ENCODE peak calls at places on chromosomes 12 and 14, in ten cellular contexts. N, J, X, H, U, P, D, V, I and T are unnamed samples.

GRCh38 chr12:52783563-52784316 is 6.6 kb upstream of the KRT76 start:
- DNase-seq in H (no peak), D (no peak), I (no peak), U (no peak), J (no peak), N (no peak), P (no peak), X (no peak), V (no peak), T (no peak)

GRCh38 chr14:63993992-63994391 is 141.2 kb downstream of the SYNE2 start:
- DNase-seq in H (no peak), V (no peak), N (no peak), U (peak), X (no peak), I (no peak), D (no peak), J (no peak), P (no peak), T (no peak)

GRCh38 chr12:2053675-2054070 is 886 bp downstream of the CACNA1C start:
- DNase-seq in V (no peak), P (no peak), D (no peak), J (no peak), U (no peak), H (peak), X (peak), I (no peak), N (peak), T (no peak)

GRCh38 chr14:56004807-56005579 is 113.2 kb upstream of the PELI2 start:
- DNase-seq in I (peak), U (no peak), H (no peak), J (no peak), X (peak), N (peak), D (no peak), P (peak), V (no peak), T (no peak)

GRCh38 chr12:57476162-57476992 is 3.3 kb downstream of the ARHGAP9 start:
- DNase-seq in I (no peak), U (no peak), P (no peak), D (no peak), H (no peak), V (no peak), X (no peak), J (peak), N (no peak), T (no peak)

GRCh38 chr14:55625481-55625880 is 45.5 kb downstream of the KTN1 start:
- DNase-seq in V (no peak), U (no peak), D (no peak), I (no peak), X (no peak), P (no peak), H (no peak), J (no peak), N (no peak), T (no peak)

GRCh38 chr12:130194154-130194553 is 31.9 kb downstream of the FZD10 start:
- DNase-seq in H (no peak), I (no peak), J (no peak), D (no peak), P (no peak), U (no peak), X (no peak), N (no peak), V (no peak), T (no peak)

GRCh38 chr12:93174048-93174447 is 203.7 kb upstream of the NUDT4 start:
- DNase-seq in U (no peak), D (no peak), X (peak), V (no peak), J (no peak), I (no peak), P (no peak), N (peak), H (no peak), T (no peak)

GRCh38 chr12:118330421-118331018 is 42.2 kb downstream of the TAOK3 start:
- DNase-seq in H (no peak), V (peak), P (peak), U (no peak), D (no peak), J (no peak), I (no peak), X (peak), N (no peak), T (no peak)

GRCh38 chr14:58731465-58732330 is 93.9 kb downstream of the DACT1 start:
- DNase-seq in D (no peak), V (peak), P (peak), J (no peak), N (no peak), H (no peak), U (peak), X (peak), I (peak), T (no peak)

GRCh38 chr12:99213047-99213446 is 434.5 kb upstream of the GARIN6 start:
- DNase-seq in V (no peak), I (no peak), N (no peak), H (no peak), U (no peak), X (no peak), P (no peak), D (no peak), J (no peak), T (no peak)

GRCh38 chr14:68780358-68781160 is 12.3 kb downstream of the ZFP36L1 start:
- DNase-seq in H (peak), U (no peak), I (no peak), P (no peak), D (peak), N (peak), V (no peak), J (peak), X (peak), T (no peak)

GRCh38 chr14:72451081-72451972 is 442.6 kb downstream of the DPF3 start:
- DNase-seq in N (no peak), V (peak), H (no peak), X (no peak), U (no peak), P (no peak), I (no peak), D (no peak), J (peak), T (no peak)

GRCh38 chr12:26121841-26122680 is 2.8 kb downstream of the BHLHE41 start:
- DNase-seq in N (no peak), P (no peak), J (peak), I (no peak), V (peak), U (no peak), D (no peak), X (no peak), H (peak), T (no peak)

GRCh38 chr12:3140284-3140683 is 63.1 kb downstream of the TSPAN9 start:
- DNase-seq in X (no peak), I (no peak), U (no peak), D (no peak), V (no peak), N (no peak), H (no peak), P (no peak), J (no peak), T (no peak)

GRCh38 chr14:25006961-25007795 is 42.8 kb downstream of the STXBP6 start:
- DNase-seq in N (peak), I (peak), V (peak), D (no peak), H (no peak), U (peak), P (peak), X (peak), J (no peak), T (no peak)

GRCh38 chr14:25003537-25003936 is 46.4 kb downstream of the STXBP6 start:
- DNase-seq in U (no peak), V (peak), D (no peak), I (no peak), N (peak), P (no peak), J (no peak), H (no peak), X (peak), T (no peak)

GRCh38 chr14:25006031-25006430 is 43.9 kb downstream of the STXBP6 start:
- DNase-seq in U (no peak), J (no peak), H (no peak), N (no peak), D (no peak), X (no peak), V (no peak), P (no peak), I (no peak), T (no peak)

GRCh38 chr14:25001096-25001982 is 48.6 kb downstream of the STXBP6 start:
- DNase-seq in H (no peak), X (peak), N (no peak), V (peak), J (no peak), U (no peak), P (no peak), I (no peak), D (no peak), T (no peak)

DNA sequence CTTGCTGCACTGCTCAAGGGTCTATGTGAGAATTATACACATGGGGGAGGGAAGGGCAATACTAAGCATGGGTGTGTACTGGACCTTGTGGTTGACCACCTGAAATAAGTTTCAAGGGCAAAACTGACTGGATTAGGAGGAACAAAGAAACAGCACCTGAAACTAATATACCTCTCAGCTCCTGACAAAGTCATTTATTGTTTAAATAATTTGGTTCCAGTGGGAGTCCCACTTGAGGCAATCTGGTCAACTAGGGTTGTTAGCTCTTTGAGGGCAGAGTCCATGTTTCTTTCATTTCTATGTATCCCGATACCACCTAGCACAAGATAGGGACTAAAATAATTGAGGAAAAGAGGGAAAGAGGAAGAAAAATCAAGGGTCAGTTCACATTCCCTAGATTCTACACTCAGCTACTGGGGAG is 45.5 kb downstream of the STXBP6 start:
- DNase-seq in J (no peak), V (no peak), P (no peak), N (no peak), D (no peak), U (no peak), I (no peak), X (no peak), H (no peak), T (no peak)
- TF ChIP-seq CTCF in J (no peak), V (no peak), P (no peak), N (no peak), D (no peak), U (no peak), I (no peak), X (no peak), H (no peak), T (no peak)

GRCh38 chr14:70036665-70037064 is 152.1 kb downstream of the SLC8A3 start:
- DNase-seq in D (no peak), I (no peak), U (no peak), N (no peak), V (no peak), J (no peak), H (no peak), P (no peak), X (no peak), T (no peak)
- TF ChIP-seq CTCF in D (peak), I (no peak), U (no peak), N (no peak), V (peak), J (no peak), H (no peak), P (no peak), X (peak), T (peak)

DNA sequence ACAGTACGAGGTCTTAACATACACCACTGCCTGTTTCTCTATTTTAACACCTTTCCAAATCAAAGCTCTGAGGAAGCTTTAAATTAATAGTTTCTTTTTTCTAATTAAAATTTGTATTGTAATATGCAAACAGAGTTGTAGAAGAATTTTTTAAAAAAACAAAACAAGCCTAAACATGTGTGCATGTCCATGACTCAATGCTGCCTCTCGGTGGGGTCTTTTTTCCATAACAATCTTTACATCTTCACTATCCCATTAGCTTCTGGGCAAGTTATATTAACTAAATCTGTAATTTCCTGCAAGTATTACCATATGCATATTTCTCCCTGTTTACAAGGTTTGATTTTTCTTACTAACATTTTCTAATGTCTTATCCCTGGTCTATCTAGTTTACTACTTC is 143.9 kb upstream of the NAV3 start:
- DNase-seq in X (no peak), D (no peak), P (no peak), U (no peak), H (no peak), V (peak), N (no peak), J (no peak), I (no peak), T (no peak)
- TF ChIP-seq CTCF in X (peak), D (peak), P (peak), U (no peak), H (no peak), V (peak), N (no peak), J (no peak), I (no peak), T (peak)

GRCh38 chr12:6570264-6570887 is 2.3 kb upstream of the NOP2 start:
- DNase-seq in N (no peak), V (peak), I (peak), U (peak), P (no peak), D (no peak), X (no peak), J (no peak), H (peak), T (peak)

GRCh38 chr12:6567112-6567680 is 895 bp downstream of the NOP2 start:
- DNase-seq in N (no peak), X (no peak), J (no peak), P (no peak), D (no peak), U (no peak), V (no peak), H (no peak), I (peak), T (no peak)

GRCh38 chr12:6569312-6569711 is 1.2 kb upstream of the NOP2 start:
- DNase-seq in I (no peak), V (no peak), J (no peak), P (no peak), N (no peak), D (no peak), X (no peak), U (no peak), H (no peak), T (no peak)

GRCh38 chr12:6569786-6570185 is 1.7 kb upstream of the NOP2 start:
- DNase-seq in H (no peak), N (no peak), J (no peak), X (no peak), D (no peak), P (no peak), U (no peak), I (no peak), V (no peak), T (no peak)

DNA sequence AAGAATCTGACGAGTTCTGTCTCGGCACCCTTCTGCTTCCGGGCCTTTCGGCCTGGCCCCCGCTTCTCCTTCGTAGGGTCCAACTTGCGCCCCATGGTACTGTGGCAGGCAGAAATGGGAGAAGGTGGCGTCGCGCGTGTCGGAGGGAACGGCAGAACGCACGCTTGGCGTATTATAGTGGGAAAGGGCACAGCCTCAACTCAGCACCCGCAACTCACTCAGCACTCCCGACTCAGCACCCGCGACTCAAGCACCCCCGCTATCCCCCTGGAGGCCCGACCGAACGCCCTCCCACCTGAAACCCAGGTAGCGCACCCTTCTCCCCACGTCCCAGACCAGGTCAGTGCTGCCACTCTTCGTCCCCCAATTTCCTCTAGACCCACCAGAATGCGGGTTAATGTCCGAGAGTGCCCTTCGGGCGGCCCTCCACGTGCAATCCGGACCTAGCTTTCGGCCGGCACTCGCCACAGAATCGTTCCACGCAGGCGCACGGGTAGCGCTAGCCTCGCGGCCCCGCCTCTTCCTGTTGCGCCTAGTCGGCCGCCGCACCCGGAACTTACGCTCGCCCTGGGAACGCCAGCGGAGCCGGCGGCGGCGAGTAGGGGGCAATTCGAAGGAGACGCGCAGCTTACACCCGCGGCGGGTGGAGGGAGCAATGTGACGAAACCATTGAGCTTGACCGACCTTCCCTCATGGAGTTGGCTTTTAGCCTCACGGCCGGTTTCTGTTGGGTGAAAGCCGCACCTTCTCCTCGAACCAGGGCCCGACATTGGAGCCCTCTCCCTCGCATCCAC is at the start of gene NOP2:
- DNase-seq in U (peak), V (peak), X (peak), P (no peak), N (peak), D (peak), H (peak), I (peak), J (peak), T (peak)
- TF ChIP-seq CTCF in U (no peak), V (no peak), X (peak), P (no peak), N (no peak), D (no peak), H (no peak), I (no peak), J (no peak), T (no peak)

DNA sequence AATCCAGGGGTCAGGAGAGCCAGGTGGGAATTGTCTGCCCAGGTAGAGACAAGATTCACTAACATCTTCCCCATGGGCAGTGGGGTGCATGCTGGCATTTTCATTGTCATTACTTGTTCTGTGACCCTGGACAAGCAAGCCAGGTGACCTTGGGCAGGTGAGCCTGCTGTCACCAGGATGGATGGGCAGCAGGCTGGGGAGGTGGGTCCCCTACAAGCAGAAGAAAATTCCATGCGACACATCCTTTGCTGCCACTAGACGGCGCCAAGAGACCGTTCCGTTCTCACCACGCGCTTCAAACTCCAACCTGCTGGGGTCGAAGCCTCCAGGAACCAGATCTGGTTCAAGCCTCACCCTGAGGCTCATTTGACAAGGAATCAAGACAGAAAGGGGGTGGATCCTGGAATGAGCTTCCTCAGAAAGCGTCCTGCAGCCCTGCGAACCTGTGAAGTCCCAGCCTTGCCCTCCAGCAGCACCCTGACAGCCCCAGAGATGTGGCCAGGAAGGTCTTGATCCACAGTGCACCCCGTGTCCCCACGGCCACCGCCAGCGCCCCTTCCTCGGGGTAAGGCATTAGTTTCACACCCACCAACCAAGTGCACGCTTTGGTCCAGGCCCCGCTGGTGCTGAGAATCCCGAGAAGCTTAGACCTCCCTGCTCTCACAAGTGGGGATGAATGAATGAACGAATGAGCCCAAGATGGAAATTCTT is 3.2 kb upstream of the DYNC1H1 start:
- DNase-seq in I (peak), V (peak), X (peak), D (peak), J (peak), U (peak), N (peak), H (peak), P (no peak), T (peak)
- TF ChIP-seq CTCF in I (peak), V (peak), X (peak), D (peak), J (peak), U (peak), N (peak), H (peak), P (peak), T (peak)

GRCh38 chr12:119959435-119959834 is 29.6 kb upstream of the BICDL1 start:
- DNase-seq in D (no peak), N (no peak), J (no peak), P (no peak), X (no peak), H (no peak), U (no peak), V (no peak), I (no peak), T (no peak)

GRCh38 chr12:119957135-119957534 is 31.9 kb upstream of the BICDL1 start:
- DNase-seq in J (no peak), U (no peak), H (no peak), N (no peak), P (no peak), V (no peak), D (no peak), I (no peak), X (no peak), T (no peak)

DNA sequence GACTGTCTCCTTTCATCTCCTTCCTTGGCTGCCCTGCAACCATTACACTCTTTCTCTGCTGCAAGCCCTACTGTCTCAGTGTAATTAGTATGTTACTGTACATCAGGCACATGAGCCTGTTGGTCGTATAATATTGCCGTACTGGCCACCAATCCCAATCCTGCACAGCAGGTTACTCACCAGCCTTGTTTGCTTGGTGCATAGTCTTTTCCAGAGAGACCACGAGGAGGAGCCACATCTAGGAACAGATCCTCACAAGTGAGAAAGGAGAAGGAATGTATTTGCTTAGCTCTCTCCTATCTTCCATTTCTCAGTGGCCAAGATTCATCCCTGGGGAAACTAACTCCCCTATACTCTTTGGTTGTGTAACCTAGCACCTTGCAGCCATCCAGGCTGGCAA is 33.0 kb upstream of the BICDL1 start:
- DNase-seq in X (no peak), H (no peak), N (no peak), J (no peak), P (no peak), U (no peak), I (no peak), D (no peak), V (no peak), T (no peak)
- TF ChIP-seq CTCF in X (peak), H (no peak), N (no peak), J (no peak), P (no peak), U (no peak), I (no peak), D (no peak), V (no peak), T (no peak)

GRCh38 chr12:100395811-100396210 is 38.9 kb downstream of the SLC17A8 start:
- DNase-seq in I (no peak), J (no peak), V (no peak), N (no peak), X (no peak), D (no peak), U (no peak), H (no peak), P (no peak), T (no peak)

GRCh38 chr12:100393202-100393601 is 36.3 kb downstream of the SLC17A8 start:
- DNase-seq in I (no peak), H (no peak), D (no peak), U (no peak), X (no peak), N (no peak), V (no peak), J (no peak), P (no peak), T (no peak)

GRCh38 chr12:100388382-100388781 is 31.5 kb downstream of the SLC17A8 start:
- DNase-seq in J (no peak), V (no peak), P (no peak), U (no peak), H (no peak), X (no peak), D (no peak), N (no peak), I (no peak), T (no peak)

GRCh38 chr12:100391856-100392255 is 35.0 kb downstream of the SLC17A8 start:
- DNase-seq in V (peak), H (no peak), N (no peak), P (no peak), U (no peak), I (no peak), X (no peak), J (no peak), D (no peak), T (no peak)
- TF ChIP-seq CTCF in V (peak), H (no peak), N (peak), P (peak), U (no peak), I (peak), X (peak), J (no peak), D (no peak), T (peak)